ENCODE peak calls at places on chromosomes 13 and 19, in seven cellular contexts. C is lung, M is upper lobe of right lung, P is kidney epithelial cell, A is AG09309, R is A549, D is lower leg skin. E is an unnamed sample.

GRCh38 chr19:47447470-47448359 is 24.0 kb downstream of the SLC8A2 start:
- DNase-seq in D (no peak), R (peak; percentile 92), C (peak; percentile 30), M (peak; percentile 79), P (no peak), A (no peak), E (peak; percentile 45)

GRCh38 chr13:52459668-52460067 is 4.4 kb downstream of the CKAP2 start:
- DNase-seq in A (no peak), C (no peak), P (no peak), R (no peak), M (no peak), D (no peak), E (no peak)

GRCh38 chr19:8320564-8321066 is 560 bp downstream of the NDUFA7 start:
- DNase-seq in D (no peak), P (no peak), M (no peak), C (no peak), A (no peak), R (no peak), E (no peak)

GRCh38 chr13:94195715-94196114 is 283.8 kb downstream of the DCT start:
- DNase-seq in C (no peak), A (peak; percentile 59), D (no peak), M (no peak), P (peak; percentile 79), R (no peak), E (no peak)

GRCh38 chr13:23509781-23510543 is 60.2 kb upstream of the TNFRSF19 start:
- DNase-seq in C (no peak), M (no peak), R (no peak), P (peak; percentile 65), D (no peak), A (peak; percentile 53), E (no peak)

GRCh38 chr13:106599875-106600797 is 32.2 kb upstream of the ARGLU1 start:
- DNase-seq in D (peak; percentile 54), C (no peak), R (no peak), M (no peak), P (no peak), A (peak; percentile 37), E (no peak)

GRCh38 chr13:48318714-48319457 is 15.3 kb downstream of the RB1 start:
- DNase-seq in M (peak; percentile 71), R (no peak), P (no peak), D (no peak), A (no peak), C (no peak), E (no peak)

GRCh38 chr13:101989798-101990350 is 412.0 kb downstream of the FGF14 start:
- DNase-seq in D (no peak), P (peak; percentile 9), M (no peak), R (no peak), A (no peak), C (no peak), E (no peak)

GRCh38 chr19:19434483-19435045 is 29.1 kb downstream of the GATAD2A start:
- DNase-seq in C (no peak), M (no peak), D (no peak), R (no peak), A (no peak), P (no peak), E (no peak)

GRCh38 chr19:11736696-11737095 is 2.0 kb downstream of the ZNF823 start:
- DNase-seq in M (no peak), D (no peak), C (peak; percentile 28), P (no peak), A (no peak), R (no peak), E (no peak)

GRCh38 chr13:91907398-91907797 is 509.0 kb downstream of the GPC5 start:
- DNase-seq in C (no peak), A (no peak), D (no peak), M (no peak), P (no peak), R (no peak), E (no peak)

GRCh38 chr19:37943480-37943879 is 36.5 kb downstream of the SIPA1L3 start:
- DNase-seq in A (no peak), C (no peak), D (no peak), P (no peak), M (peak; percentile 5), R (no peak), E (no peak)

GRCh38 chr19:49555600-49556411 is 24.6 kb downstream of the NOSIP start:
- DNase-seq in C (peak; percentile 86), M (peak; percentile 90), D (peak; percentile 90), R (peak; percentile 76), P (no peak), A (no peak), E (peak; percentile 50)

GRCh38 chr19:34317311-34317927 is 47.6 kb upstream of the GPI start:
- DNase-seq in P (peak; percentile 78), R (no peak), D (peak; percentile 82), A (no peak), M (no peak), C (no peak), E (no peak)

GRCh38 chr13:30647824-30648521 is 30.3 kb downstream of the USPL1 start:
- DNase-seq in D (no peak), C (no peak), P (no peak), R (no peak), A (no peak), M (no peak), E (no peak)

GRCh38 chr13:41216160-41216559 is 21.8 kb upstream of the KBTBD7 start:
- DNase-seq in M (no peak), A (no peak), R (no peak), D (no peak), P (no peak), C (no peak), E (no peak)

GRCh38 chr19:927044-927706 is 1.3 kb downstream of the ARID3A start:
- DNase-seq in C (peak; percentile 78), A (no peak), D (peak; percentile 96), P (no peak), R (no peak), M (peak; percentile 93), E (no peak)

GRCh38 chr13:28753208-28753892 is 34.6 kb upstream of the SLC46A3 start:
- DNase-seq in P (peak; percentile 80), C (peak; percentile 44), D (no peak), M (peak; percentile 69), A (peak; percentile 89), R (peak; percentile 92), E (no peak)
- TF ChIP-seq CTCF in P (no peak), C (no peak), D (no peak), M (peak; percentile 14), A (no peak), R (no peak), E (no peak)

GRCh38 chr19:17579523-17580244 is 24.2 kb downstream of the COLGALT1 start:
- DNase-seq in P (no peak), R (peak; percentile 87), C (peak; percentile 54), A (no peak), M (peak; percentile 81), D (peak; percentile 92), E (no peak)

GRCh38 chr19:17582613-17583012 is 27.2 kb downstream of the COLGALT1 start:
- DNase-seq in C (no peak), D (no peak), R (no peak), A (no peak), P (no peak), M (no peak), E (no peak)

GRCh38 chr19:17581211-17581874 is 25.9 kb downstream of the COLGALT1 start:
- DNase-seq in M (no peak), C (no peak), A (no peak), R (no peak), D (no peak), P (no peak), E (no peak)

GRCh38 chr19:17577698-17578097 is 22.2 kb downstream of the COLGALT1 start:
- DNase-seq in D (no peak), A (no peak), M (no peak), R (no peak), P (no peak), C (no peak), E (no peak)

GRCh38 chr19:17580470-17581000 is 25.1 kb downstream of the COLGALT1 start:
- DNase-seq in C (no peak), R (no peak), P (no peak), D (no peak), M (no peak), A (no peak), E (no peak)
- TF ChIP-seq CTCF in C (no peak), R (no peak), P (peak; percentile 7), D (no peak), M (no peak), A (peak; percentile 6), E (no peak)

DNA sequence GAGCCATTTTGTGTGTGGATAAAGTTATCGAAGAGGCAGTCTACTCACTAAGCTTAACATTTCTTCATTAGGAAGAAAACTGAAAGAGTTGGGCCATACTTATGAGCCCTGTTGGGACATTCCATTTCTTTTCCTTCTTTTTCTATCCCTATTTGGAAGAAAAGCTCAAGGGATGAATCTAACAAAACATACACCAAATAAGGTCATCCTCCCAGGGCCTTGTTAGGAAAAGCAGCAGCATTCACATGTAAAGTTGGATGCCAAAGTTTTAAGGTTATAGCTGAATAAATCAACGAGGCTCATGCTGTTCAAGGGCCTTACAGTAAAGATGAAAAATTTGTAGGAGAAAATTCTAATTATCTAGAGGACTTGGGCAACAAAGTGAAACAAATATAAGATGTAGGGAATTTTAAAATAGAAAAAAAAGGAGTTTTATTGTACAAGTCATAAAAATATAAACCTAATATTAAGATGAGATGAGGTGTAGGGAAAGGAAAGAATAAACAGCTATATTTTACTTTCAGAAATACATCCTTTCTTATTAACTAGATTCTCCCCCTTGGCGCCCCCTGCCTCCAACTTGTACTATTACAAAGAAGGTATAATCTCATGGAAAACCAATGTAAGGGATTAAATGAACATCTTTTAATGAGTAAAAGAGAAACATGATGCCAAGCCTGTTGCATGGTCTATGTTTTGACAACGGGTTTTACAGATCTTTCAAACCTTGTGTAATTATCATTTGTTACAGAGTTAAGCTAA is 160.4 kb downstream of the PCDH20 start:
- DNase-seq in R (peak; percentile 3), M (no peak), D (no peak), C (no peak), P (no peak), A (no peak), E (no peak)
- TF ChIP-seq CTCF in R (no peak), M (no peak), D (no peak), C (no peak), P (peak; percentile 42), A (no peak), E (peak; percentile 29)

GRCh38 chr13:45949161-45949560 is 97.6 kb upstream of the SIAH3 start:
- DNase-seq in A (no peak), D (no peak), M (no peak), C (no peak), R (no peak), P (no peak), E (no peak)

GRCh38 chr13:45950343-45950995 is 98.9 kb upstream of the SIAH3 start:
- DNase-seq in C (no peak), M (no peak), D (no peak), P (no peak), A (no peak), R (no peak), E (no peak)

GRCh38 chr13:45951724-45952123 is 100.2 kb upstream of the SIAH3 start:
- DNase-seq in A (no peak), M (no peak), P (no peak), R (no peak), D (no peak), C (no peak), E (no peak)

GRCh38 chr13:45954861-45955595 is 97.5 kb downstream of the ZC3H13 start:
- DNase-seq in M (no peak), P (no peak), C (no peak), D (no peak), R (no peak), A (no peak), E (no peak)

DNA sequence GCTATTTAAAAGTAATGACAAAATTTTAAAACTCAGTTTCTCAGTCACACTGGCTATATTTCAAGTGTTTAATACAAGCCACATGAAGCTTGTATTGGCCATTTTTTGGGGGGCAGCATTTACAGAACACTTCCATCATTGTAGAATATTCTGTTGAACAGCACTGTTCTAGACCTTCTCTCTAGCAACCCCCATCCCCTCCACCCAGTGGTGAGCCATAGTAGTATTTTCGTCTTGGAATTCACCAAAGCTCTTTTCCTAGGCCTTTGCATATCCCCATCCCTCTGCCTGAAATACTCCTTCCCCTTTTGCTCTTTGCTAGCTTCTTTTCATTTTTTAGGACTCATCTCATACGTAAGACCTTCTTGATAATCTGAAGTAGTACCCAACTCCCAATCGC is 99.5 kb downstream of the ZC3H13 start:
- DNase-seq in A (no peak), D (no peak), C (no peak), P (no peak), R (no peak), M (no peak), E (no peak)
- TF ChIP-seq CTCF in A (no peak), D (no peak), C (no peak), P (no peak), R (no peak), M (no peak), E (no peak)